ENCODE peak calls at places on chromosomes 6 and 20, in seven cellular contexts. G, I, B, O, V, J and P are unnamed samples.

GRCh38 chr20:13554706-13555105 is 84.0 kb downstream of the TASP1 start:
- DNase-seq in G (no peak), I (no peak), B (peak; percentile 49), O (no peak), V (no peak), J (peak; percentile 75), P (no peak)

GRCh38 chr6:91081452-91082067 is 494.7 kb upstream of the MAP3K7 start:
- DNase-seq in G (peak; percentile 36), I (no peak), B (peak; percentile 12), O (no peak), V (no peak), J (peak; percentile 59), P (peak; percentile 22)

GRCh38 chr6:16205377-16206144 is 32.8 kb upstream of the GMPR start:
- DNase-seq in G (peak; percentile 11), I (no peak), B (peak; percentile 92), O (no peak), V (no peak), J (peak; percentile 76), P (no peak)

GRCh38 chr6:147564556-147564955 is 56.1 kb downstream of the SAMD5 start:
- DNase-seq in G (no peak), I (no peak), B (no peak), O (no peak), V (no peak), J (no peak), P (no peak)

GRCh38 chr20:50438986-50439407 is 71.2 kb upstream of the PTPN1 start:
- DNase-seq in G (peak; percentile 89), I (no peak), B (peak; percentile 85), O (peak; percentile 37), V (no peak), J (peak; percentile 97), P (no peak)

GRCh38 chr6:144278659-144279314 is 6.3 kb upstream of the UTRN start:
- DNase-seq in G (no peak), I (no peak), B (peak; percentile 89), O (no peak), V (no peak), J (no peak), P (no peak)

GRCh38 chr6:157982297-157982579 is 575 bp downstream of the SYNJ2 start:
- DNase-seq in G (peak; percentile 34), I (no peak), B (peak; percentile 50), O (peak; percentile 71), V (peak; percentile 29), J (peak; percentile 47), P (no peak)

GRCh38 chr20:37316775-37317170 is 27.3 kb downstream of the MANBAL start:
- DNase-seq in G (no peak), I (no peak), B (no peak), O (no peak), V (no peak), J (no peak), P (no peak)

GRCh38 chr20:52313335-52313963 is 121.9 kb upstream of the ZFP64 start:
- DNase-seq in G (peak; percentile 66), I (no peak), B (peak; percentile 19), O (no peak), V (no peak), J (peak; percentile 53), P (no peak)

GRCh38 chr20:35093245-35093884 is 758 bp upstream of the TRPC4AP start:
- DNase-seq in G (peak; percentile 68), I (peak; percentile 83), B (peak; percentile 77), O (no peak), V (no peak), J (peak; percentile 85), P (no peak)

GRCh38 chr6:33967266-33967767 is 163.5 kb upstream of the MLN start:
- DNase-seq in G (no peak), I (no peak), B (no peak), O (peak; percentile 9), V (no peak), J (no peak), P (no peak)

GRCh38 chr6:30152019-30152673 is 8.9 kb downstream of the TRIM10 start:
- DNase-seq in G (no peak), I (no peak), B (no peak), O (no peak), V (no peak), J (peak; percentile 26), P (no peak)

GRCh38 chr6:153108320-153108719 is 22.8 kb downstream of the RGS17 start:
- DNase-seq in G (no peak), I (no peak), B (peak; percentile 27), O (no peak), V (no peak), J (peak; percentile 51), P (no peak)

GRCh38 chr6:5537967-5538366 is 276.7 kb downstream of the FARS2 start:
- DNase-seq in G (no peak), I (no peak), B (peak; percentile 13), O (no peak), V (no peak), J (no peak), P (no peak)

GRCh38 chr6:119444642-119445557 is 95.3 kb upstream of the MAN1A1 start:
- DNase-seq in G (no peak), I (no peak), B (no peak), O (no peak), V (no peak), J (peak; percentile 12), P (no peak)

GRCh38 chr6:105566503-105566902 is 163.6 kb upstream of the PREP start:
- DNase-seq in G (no peak), I (no peak), B (no peak), O (no peak), V (no peak), J (no peak), P (no peak)

GRCh38 chr6:138429731-138430130 is 25.7 kb downstream of the HEBP2 start:
- DNase-seq in G (no peak), I (no peak), B (no peak), O (no peak), V (no peak), J (no peak), P (no peak)

GRCh38 chr6:163814494-163815364 is 400.2 kb downstream of the QKI start:
- DNase-seq in G (no peak), I (no peak), B (peak; percentile 98), O (no peak), V (no peak), J (peak; percentile 93), P (no peak)

GRCh38 chr6:132115714-132116366 is 164.7 kb upstream of the CCN2 start:
- DNase-seq in G (no peak), I (no peak), B (peak; percentile 34), O (no peak), V (no peak), J (peak; percentile 30), P (no peak)

GRCh38 chr6:4677751-4678065 is 98.5 kb upstream of the CDYL start:
- DNase-seq in G (no peak), I (no peak), B (no peak), O (no peak), V (no peak), J (no peak), P (no peak)

GRCh38 chr6:15533379-15534044 is 129.3 kb downstream of the DTNBP1 start:
- DNase-seq in G (no peak), I (no peak), B (no peak), O (no peak), V (no peak), J (peak; percentile 20), P (no peak)

GRCh38 chr6:132471787-132472186 is 41.1 kb downstream of the STX7 start:
- DNase-seq in G (no peak), I (no peak), B (no peak), O (no peak), V (no peak), J (no peak), P (no peak)